ENCODE peak calls at places on chromosomes 7 and 10, in six cellular contexts. One of them, this sample, is unnamed. For H3K27me3, the result is how much of the 10 kb centered on the place peaks cover.

GRCh38 chr7:3063016-3063753 is 19.5 kb upstream of the CARD11 start:
- DNase-seq in uterus: no peak
- DNase-seq in endothelial cell of umbilical vein: no peak
- DNase-seq in stomach: no peak
- DNase-seq in cardiac muscle cell: no peak
- DNase-seq in thoracic aorta: no peak
- DNase-seq in this sample: no peak

GRCh38 chr10:114179148-114179547 is at the start of gene TDRD1:
- DNase-seq in uterus: peak
- DNase-seq in thoracic aorta: no peak
- DNase-seq in endothelial cell of umbilical vein: no peak
- DNase-seq in stomach: no peak
- DNase-seq in cardiac muscle cell: no peak
- DNase-seq in this sample: no peak

GRCh38 chr7:116977172-116977571 is 23.9 kb downstream of the ST7 start:
- DNase-seq in endothelial cell of umbilical vein: no peak
- DNase-seq in stomach: no peak
- DNase-seq in thoracic aorta: no peak
- DNase-seq in uterus: no peak
- DNase-seq in cardiac muscle cell: no peak
- DNase-seq in this sample: no peak

GRCh38 chr10:102770108-102770482 is 26.3 kb downstream of the WBP1L start:
- DNase-seq in thoracic aorta: no peak
- DNase-seq in stomach: no peak
- DNase-seq in endothelial cell of umbilical vein: no peak
- DNase-seq in uterus: no peak
- DNase-seq in cardiac muscle cell: no peak
- DNase-seq in this sample: no peak

GRCh38 chr10:132470306-132471124 is 67.1 kb upstream of the INPP5A start:
- DNase-seq in thoracic aorta: no peak
- DNase-seq in stomach: no peak
- DNase-seq in cardiac muscle cell: no peak
- DNase-seq in endothelial cell of umbilical vein: no peak
- DNase-seq in uterus: no peak
- DNase-seq in this sample: no peak

GRCh38 chr10:35416628-35417625 is 80.6 kb downstream of the CCNY start:
- DNase-seq in endothelial cell of umbilical vein: peak
- DNase-seq in stomach: no peak
- DNase-seq in thoracic aorta: no peak
- DNase-seq in uterus: no peak
- DNase-seq in cardiac muscle cell: no peak
- DNase-seq in this sample: no peak

GRCh38 chr7:11625669-11626068 is 206.3 kb downstream of the THSD7A start:
- DNase-seq in cardiac muscle cell: peak
- DNase-seq in endothelial cell of umbilical vein: peak
- DNase-seq in uterus: no peak
- DNase-seq in stomach: no peak
- DNase-seq in thoracic aorta: no peak
- DNase-seq in this sample: no peak

GRCh38 chr7:134792968-134793367 is 13.5 kb downstream of the CALD1 start:
- DNase-seq in uterus: peak
- DNase-seq in thoracic aorta: no peak
- DNase-seq in stomach: no peak
- DNase-seq in endothelial cell of umbilical vein: no peak
- DNase-seq in cardiac muscle cell: peak
- DNase-seq in this sample: no peak

GRCh38 chr10:95814011-95814727 is 58.2 kb downstream of the ENTPD1 start:
- DNase-seq in cardiac muscle cell: peak
- DNase-seq in thoracic aorta: no peak
- DNase-seq in endothelial cell of umbilical vein: peak
- DNase-seq in stomach: no peak
- DNase-seq in uterus: no peak
- DNase-seq in this sample: peak

GRCh38 chr10:128543186-128543585 is 417.0 kb upstream of the MKI67 start:
- DNase-seq in thoracic aorta: no peak
- DNase-seq in cardiac muscle cell: no peak
- DNase-seq in stomach: no peak
- DNase-seq in endothelial cell of umbilical vein: no peak
- DNase-seq in uterus: no peak
- DNase-seq in this sample: no peak

GRCh38 chr7:137961200-137962177 is 40.4 kb downstream of the CREB3L2 start:
- DNase-seq in endothelial cell of umbilical vein: no peak
- DNase-seq in cardiac muscle cell: no peak
- DNase-seq in uterus: no peak
- DNase-seq in stomach: no peak
- DNase-seq in thoracic aorta: no peak
- DNase-seq in this sample: no peak

GRCh38 chr10:15725603-15726002 is 5.9 kb upstream of the ITGA8 start:
- DNase-seq in thoracic aorta: no peak
- DNase-seq in cardiac muscle cell: peak
- DNase-seq in endothelial cell of umbilical vein: peak
- DNase-seq in uterus: no peak
- DNase-seq in stomach: no peak
- DNase-seq in this sample: peak

GRCh38 chr10:81031774-81032173 is 494.1 kb downstream of the SH2D4B start:
- DNase-seq in uterus: no peak
- DNase-seq in thoracic aorta: no peak
- DNase-seq in stomach: no peak
- DNase-seq in endothelial cell of umbilical vein: no peak
- DNase-seq in cardiac muscle cell: no peak
- DNase-seq in this sample: no peak

DNA sequence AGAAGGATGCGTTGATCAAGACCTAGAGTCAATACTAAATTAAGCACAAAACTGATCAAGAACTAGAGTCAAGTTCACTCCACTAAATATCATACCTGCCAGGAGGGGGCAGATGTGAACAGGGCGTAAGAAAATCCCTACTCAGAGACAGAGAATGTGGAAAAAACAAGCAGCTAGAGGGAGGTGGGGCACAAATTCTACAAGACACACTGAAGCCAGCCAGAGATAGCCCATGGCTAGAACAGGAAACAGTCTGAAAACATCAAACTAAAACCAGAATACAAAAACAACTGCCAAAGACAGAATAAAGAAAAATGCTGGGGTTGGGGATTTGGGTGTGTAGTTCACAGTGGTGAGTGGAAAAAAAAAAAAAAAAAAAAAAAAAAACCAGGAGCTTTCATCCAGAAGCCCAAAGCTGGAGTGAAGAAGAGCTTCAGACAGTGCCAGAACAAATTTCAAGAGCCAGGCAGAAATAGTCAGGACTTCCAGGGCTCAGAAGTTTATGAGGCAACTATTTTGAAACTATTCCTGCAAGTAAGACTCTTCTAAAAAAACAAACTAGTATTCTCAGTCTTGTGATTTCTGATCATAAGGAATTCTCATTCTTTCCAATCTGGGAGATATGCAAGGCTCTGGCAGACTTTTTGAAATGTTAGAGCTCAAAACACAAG is 118.3 kb downstream of the CCDC71L start:
- DNase-seq in thoracic aorta: no peak
- DNase-seq in uterus: peak
- DNase-seq in endothelial cell of umbilical vein: peak
- DNase-seq in stomach: peak
- DNase-seq in cardiac muscle cell: peak
- DNase-seq in this sample: peak
- TF ChIP-seq CTCF in thoracic aorta: peak
- TF ChIP-seq CTCF in uterus: peak
- TF ChIP-seq CTCF in endothelial cell of umbilical vein: peak
- TF ChIP-seq CTCF in stomach: no peak
- TF ChIP-seq CTCF in cardiac muscle cell: peak
- TF ChIP-seq CTCF in this sample: peak

GRCh38 chr10:70459771-70460490 is 18.4 kb upstream of the NODAL start:
- DNase-seq in cardiac muscle cell: no peak
- DNase-seq in uterus: no peak
- DNase-seq in thoracic aorta: no peak
- DNase-seq in endothelial cell of umbilical vein: no peak
- DNase-seq in stomach: no peak
- DNase-seq in this sample: no peak

GRCh38 chr10:70458329-70459060 is 17.0 kb upstream of the NODAL start:
- DNase-seq in endothelial cell of umbilical vein: peak
- DNase-seq in cardiac muscle cell: peak
- DNase-seq in thoracic aorta: peak
- DNase-seq in uterus: peak
- DNase-seq in stomach: peak
- DNase-seq in this sample: no peak

GRCh38 chr10:70462349-70462984 is 16.1 kb upstream of the PALD1 start:
- DNase-seq in endothelial cell of umbilical vein: no peak
- DNase-seq in thoracic aorta: peak
- DNase-seq in uterus: peak
- DNase-seq in cardiac muscle cell: no peak
- DNase-seq in stomach: peak
- DNase-seq in this sample: no peak

GRCh38 chr10:70459061-70459770 is 17.7 kb upstream of the NODAL start:
- DNase-seq in endothelial cell of umbilical vein: no peak
- DNase-seq in cardiac muscle cell: no peak
- DNase-seq in stomach: no peak
- DNase-seq in thoracic aorta: no peak
- DNase-seq in uterus: no peak
- DNase-seq in this sample: no peak

DNA sequence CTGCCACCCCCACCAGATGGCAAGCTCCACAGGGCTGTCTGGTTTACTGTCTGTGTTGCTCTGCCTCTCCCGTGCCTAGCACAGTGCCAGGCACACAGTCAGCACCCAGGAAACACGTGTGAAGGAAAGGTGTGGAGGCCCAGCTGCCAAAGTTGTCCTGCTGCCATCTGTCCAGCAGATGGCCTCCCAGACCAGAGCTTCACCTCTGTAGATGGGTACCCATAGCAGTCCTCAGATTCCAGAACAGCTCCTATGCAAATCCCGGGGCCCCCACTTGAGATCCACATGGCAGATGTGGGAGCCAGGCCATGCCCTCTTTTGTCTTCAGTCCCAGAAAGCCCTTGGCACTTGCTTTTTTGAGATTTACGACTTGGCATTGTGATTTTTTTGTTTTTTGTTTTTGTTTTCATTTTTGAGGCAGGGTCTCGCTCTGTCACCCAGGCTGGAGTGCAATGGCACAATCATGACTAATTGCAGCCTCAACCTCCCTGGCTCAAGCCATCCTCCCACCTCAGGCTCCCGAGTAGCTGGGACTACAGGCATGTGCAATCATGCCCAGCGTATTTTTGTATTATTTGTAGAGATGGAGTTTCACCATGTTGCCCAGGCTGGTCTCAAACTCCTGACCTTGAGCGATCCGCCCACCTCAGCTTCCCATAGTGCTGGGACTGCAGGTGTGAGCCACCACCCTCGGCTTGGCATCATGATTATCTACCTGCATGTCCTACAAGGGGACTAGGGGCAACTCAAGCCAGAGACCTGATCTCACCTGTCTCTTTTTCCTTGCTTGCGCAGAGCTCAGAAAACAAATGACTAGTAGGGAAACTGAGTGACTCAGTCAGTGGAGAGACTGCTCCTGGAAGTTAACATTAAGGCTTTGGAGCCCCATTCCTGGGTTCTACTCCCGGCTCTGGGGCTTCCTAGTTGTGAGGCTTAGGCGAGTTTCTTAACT is 16.9 kb upstream of the PALD1 start:
- DNase-seq in endothelial cell of umbilical vein: peak
- DNase-seq in stomach: peak
- DNase-seq in cardiac muscle cell: peak
- DNase-seq in uterus: peak
- DNase-seq in thoracic aorta: no peak
- DNase-seq in this sample: no peak
- H3K27ac ChIP-seq in endothelial cell of umbilical vein: no peak
- H3K27ac ChIP-seq in stomach: peak
- H3K27ac ChIP-seq in cardiac muscle cell: no peak
- H3K27ac ChIP-seq in uterus: no peak
- H3K27ac ChIP-seq in thoracic aorta: peak
- H3K27ac ChIP-seq in this sample: no peak

GRCh38 chr10:71963756-71964668 is at the start of gene CHST3:
- DNase-seq in uterus: peak
- DNase-seq in stomach: peak
- DNase-seq in cardiac muscle cell: peak
- DNase-seq in thoracic aorta: no peak
- DNase-seq in endothelial cell of umbilical vein: peak
- DNase-seq in this sample: no peak

GRCh38 chr10:71963351-71963755 is 842 bp upstream of the CHST3 start:
- DNase-seq in endothelial cell of umbilical vein: no peak
- DNase-seq in stomach: no peak
- DNase-seq in thoracic aorta: no peak
- DNase-seq in cardiac muscle cell: peak
- DNase-seq in uterus: peak
- DNase-seq in this sample: no peak

GRCh38 chr10:71961831-71962230 is 2.4 kb upstream of the CHST3 start:
- DNase-seq in cardiac muscle cell: no peak
- DNase-seq in endothelial cell of umbilical vein: no peak
- DNase-seq in uterus: no peak
- DNase-seq in stomach: no peak
- DNase-seq in thoracic aorta: no peak
- DNase-seq in this sample: no peak

GRCh38 chr10:71964669-71965515 is 697 bp downstream of the CHST3 start:
- DNase-seq in uterus: peak
- DNase-seq in cardiac muscle cell: peak
- DNase-seq in endothelial cell of umbilical vein: peak
- DNase-seq in thoracic aorta: no peak
- DNase-seq in stomach: peak
- DNase-seq in this sample: peak

DNA sequence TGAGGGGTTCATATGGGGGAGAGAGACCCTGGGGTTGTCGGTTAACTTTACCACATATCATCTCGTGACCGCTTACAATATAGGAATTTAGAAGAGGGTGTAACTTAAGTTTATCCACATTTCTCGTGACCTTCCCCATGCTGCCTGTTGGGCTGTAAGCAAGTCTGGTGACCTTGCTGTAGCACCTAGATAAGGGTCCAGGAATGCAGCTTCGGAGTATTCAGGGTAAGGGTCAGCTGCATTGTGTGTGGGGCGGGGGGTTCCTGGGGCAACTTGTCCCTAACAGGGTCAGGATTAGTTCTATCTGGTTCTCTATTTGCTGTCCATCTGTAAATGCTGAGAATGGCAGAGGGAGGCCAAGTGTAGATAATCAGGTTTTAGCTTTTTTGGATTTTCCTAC is 1.3 kb upstream of the CHST3 start:
- DNase-seq in stomach: no peak
- DNase-seq in endothelial cell of umbilical vein: no peak
- DNase-seq in thoracic aorta: no peak
- DNase-seq in uterus: no peak
- DNase-seq in cardiac muscle cell: no peak
- DNase-seq in this sample: no peak
- H3K27me3 ChIP-seq in stomach: under half
- H3K27me3 ChIP-seq in endothelial cell of umbilical vein: under half
- H3K27me3 ChIP-seq in thoracic aorta: under half
- H3K27me3 ChIP-seq in uterus: under half
- H3K27me3 ChIP-seq in cardiac muscle cell: under half
- H3K27me3 ChIP-seq in this sample: under half

DNA sequence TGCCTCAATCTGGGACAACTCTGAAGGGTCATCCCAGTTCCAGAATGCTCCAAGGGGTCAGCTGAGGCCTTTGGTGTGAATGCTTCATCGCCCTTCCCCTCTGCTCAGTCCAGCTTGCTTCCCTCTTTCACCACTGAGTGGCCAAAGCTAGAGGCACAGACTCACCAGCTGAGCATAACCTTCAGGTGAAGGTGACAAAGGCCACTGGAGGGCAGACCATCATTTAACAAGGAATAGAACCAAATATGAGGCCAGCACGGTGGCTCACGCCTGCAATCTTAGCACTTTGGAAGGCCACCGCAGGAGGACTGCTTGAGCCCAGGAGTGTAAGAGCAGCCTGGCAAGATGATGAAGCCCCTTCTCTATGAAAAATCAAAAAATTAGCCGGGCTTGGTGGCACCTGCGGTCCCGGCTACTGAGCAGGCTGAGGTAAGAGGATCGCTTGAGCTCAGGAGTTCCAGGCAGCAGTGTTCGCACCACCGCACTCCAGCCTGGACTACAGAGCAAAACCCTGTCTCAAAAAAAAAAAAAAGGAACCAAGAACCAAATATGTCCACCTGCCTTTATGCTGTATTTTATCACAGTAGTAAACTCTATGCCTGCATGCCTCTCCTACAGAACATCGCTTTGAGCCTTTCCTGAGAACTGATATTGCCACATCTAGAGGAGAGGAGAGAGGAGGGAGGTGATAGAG is 13.4 kb downstream of the PRKAG2 start:
- DNase-seq in cardiac muscle cell: no peak
- DNase-seq in thoracic aorta: no peak
- DNase-seq in endothelial cell of umbilical vein: no peak
- DNase-seq in uterus: no peak
- DNase-seq in stomach: no peak
- DNase-seq in this sample: no peak
- TF ChIP-seq CTCF in cardiac muscle cell: no peak
- TF ChIP-seq CTCF in thoracic aorta: no peak
- TF ChIP-seq CTCF in endothelial cell of umbilical vein: no peak
- TF ChIP-seq CTCF in uterus: no peak
- TF ChIP-seq CTCF in stomach: no peak
- TF ChIP-seq CTCF in this sample: no peak